ENCODE peak calls at places on chromosomes 13 and 19, in five cellular contexts. One of them, this sample, is unnamed.
A peak's percentile ranks its signal among the peaks of the same experiment; 100 is the strongest.

GRCh38 chr19:3480383-3481091 is at the start of gene SMIM24:
- DNase-seq in NCI-H82: no peak
- DNase-seq in AG10803: no peak
- DNase-seq in T-helper 1 cell: no peak
- DNase-seq in psoas muscle: no peak
- DNase-seq in this sample: no peak

GRCh38 chr13:95100525-95101121 is 200.6 kb downstream of the ABCC4 start:
- DNase-seq in NCI-H82: no peak
- DNase-seq in AG10803: peak; percentile 28
- DNase-seq in T-helper 1 cell: no peak
- DNase-seq in psoas muscle: no peak
- DNase-seq in this sample: no peak

GRCh38 chr13:52846567-52847321 is 1.7 kb downstream of the PCDH8 start:
- DNase-seq in NCI-H82: peak; percentile 50
- DNase-seq in AG10803: peak; percentile 9
- DNase-seq in T-helper 1 cell: no peak
- DNase-seq in psoas muscle: peak; percentile 78
- DNase-seq in this sample: no peak

GRCh38 chr13:53100394-53101063 is 71.9 kb downstream of the OLFM4 start:
- DNase-seq in NCI-H82: no peak
- DNase-seq in AG10803: no peak
- DNase-seq in T-helper 1 cell: no peak
- DNase-seq in psoas muscle: no peak
- DNase-seq in this sample: no peak

GRCh38 chr13:26025771-26026170 is 26.0 kb downstream of the SHISA2 start:
- DNase-seq in NCI-H82: no peak
- DNase-seq in AG10803: no peak
- DNase-seq in T-helper 1 cell: no peak
- DNase-seq in psoas muscle: no peak
- DNase-seq in this sample: no peak

GRCh38 chr19:6214881-6215541 is 64.8 kb downstream of the MLLT1 start:
- DNase-seq in NCI-H82: no peak
- DNase-seq in AG10803: no peak
- DNase-seq in T-helper 1 cell: no peak
- DNase-seq in psoas muscle: peak; percentile 45
- DNase-seq in this sample: no peak

GRCh38 chr13:76380436-76381065 is 505.7 kb downstream of the KCTD12 start:
- DNase-seq in NCI-H82: no peak
- DNase-seq in AG10803: peak; percentile 23
- DNase-seq in T-helper 1 cell: no peak
- DNase-seq in psoas muscle: no peak
- DNase-seq in this sample: no peak

GRCh38 chr19:35714601-35715354 is 3.0 kb upstream of the KMT2B start:
- DNase-seq in NCI-H82: no peak
- DNase-seq in AG10803: no peak
- DNase-seq in T-helper 1 cell: no peak
- DNase-seq in psoas muscle: no peak
- DNase-seq in this sample: no peak

GRCh38 chr13:107854880-107855279 is 360.5 kb downstream of the LIG4 start:
- DNase-seq in NCI-H82: no peak
- DNase-seq in AG10803: no peak
- DNase-seq in T-helper 1 cell: no peak
- DNase-seq in psoas muscle: no peak
- DNase-seq in this sample: no peak

GRCh38 chr19:16608290-16608704 is 19.7 kb downstream of the MED26 start:
- DNase-seq in NCI-H82: no peak
- DNase-seq in AG10803: peak; percentile 94
- DNase-seq in T-helper 1 cell: no peak
- DNase-seq in psoas muscle: peak; percentile 10
- DNase-seq in this sample: no peak

GRCh38 chr13:67063036-67063435 is 167.1 kb downstream of the PCDH9 start:
- DNase-seq in NCI-H82: no peak
- DNase-seq in AG10803: no peak
- DNase-seq in T-helper 1 cell: no peak
- DNase-seq in psoas muscle: no peak
- DNase-seq in this sample: no peak

GRCh38 chr13:46797468-46798237 is 692 bp upstream of the ESD start:
- DNase-seq in NCI-H82: peak; percentile 68
- DNase-seq in AG10803: no peak
- DNase-seq in T-helper 1 cell: no peak
- DNase-seq in psoas muscle: no peak
- DNase-seq in this sample: no peak

GRCh38 chr19:41225238-41226052 is 6.4 kb downstream of the AXL start:
- DNase-seq in NCI-H82: no peak
- DNase-seq in AG10803: peak; percentile 100
- DNase-seq in T-helper 1 cell: no peak
- DNase-seq in psoas muscle: peak; percentile 80
- DNase-seq in this sample: peak; percentile 22

GRCh38 chr19:51799311-51799997 is 4.5 kb downstream of the FPR3 start:
- DNase-seq in NCI-H82: no peak
- DNase-seq in AG10803: peak; percentile 99
- DNase-seq in T-helper 1 cell: no peak
- DNase-seq in psoas muscle: peak; percentile 83
- DNase-seq in this sample: no peak

GRCh38 chr13:69324109-69324886 is 783.3 kb upstream of the ATXN8OS start:
- DNase-seq in NCI-H82: peak; percentile 84
- DNase-seq in AG10803: no peak
- DNase-seq in T-helper 1 cell: no peak
- DNase-seq in psoas muscle: no peak
- DNase-seq in this sample: no peak

GRCh38 chr13:109400192-109400591 is 386.2 kb downstream of the IRS2 start:
- DNase-seq in NCI-H82: no peak
- DNase-seq in AG10803: no peak
- DNase-seq in T-helper 1 cell: no peak
- DNase-seq in psoas muscle: no peak
- DNase-seq in this sample: no peak

GRCh38 chr13:112178769-112179168 is 111.8 kb downstream of the SOX1 start:
- DNase-seq in NCI-H82: no peak
- DNase-seq in AG10803: no peak
- DNase-seq in T-helper 1 cell: no peak
- DNase-seq in psoas muscle: no peak
- DNase-seq in this sample: no peak

GRCh38 chr13:20430296-20430695 is 95.4 kb downstream of the CRYL1 start:
- DNase-seq in NCI-H82: no peak
- DNase-seq in AG10803: no peak
- DNase-seq in T-helper 1 cell: no peak
- DNase-seq in psoas muscle: no peak
- DNase-seq in this sample: no peak

GRCh38 chr13:80755925-80756324 is 415.0 kb upstream of the SPRY2 start:
- DNase-seq in NCI-H82: peak; percentile 14
- DNase-seq in AG10803: no peak
- DNase-seq in T-helper 1 cell: no peak
- DNase-seq in psoas muscle: no peak
- DNase-seq in this sample: no peak

GRCh38 chr13:31012285-31013024 is 80.0 kb downstream of the TEX26 start:
- DNase-seq in NCI-H82: no peak
- DNase-seq in AG10803: peak; percentile 32
- DNase-seq in T-helper 1 cell: no peak
- DNase-seq in psoas muscle: no peak
- DNase-seq in this sample: no peak

GRCh38 chr13:99301913-99302636 is 5.1 kb downstream of the GPR183 start:
- DNase-seq in NCI-H82: no peak
- DNase-seq in AG10803: no peak
- DNase-seq in T-helper 1 cell: no peak
- DNase-seq in psoas muscle: no peak
- DNase-seq in this sample: no peak

GRCh38 chr13:76852991-76853390 is 33.2 kb downstream of the KCTD12 start:
- DNase-seq in NCI-H82: no peak
- DNase-seq in AG10803: peak; percentile 81
- DNase-seq in T-helper 1 cell: no peak
- DNase-seq in psoas muscle: no peak
- DNase-seq in this sample: no peak

GRCh38 chr13:68551701-68552522 is 1321.8 kb upstream of the PCDH9 start:
- DNase-seq in NCI-H82: no peak
- DNase-seq in AG10803: no peak
- DNase-seq in T-helper 1 cell: no peak
- DNase-seq in psoas muscle: no peak
- DNase-seq in this sample: no peak

GRCh38 chr13:84455143-84455905 is 573.0 kb upstream of the SLITRK1 start:
- DNase-seq in NCI-H82: peak; percentile 20
- DNase-seq in AG10803: no peak
- DNase-seq in T-helper 1 cell: no peak
- DNase-seq in psoas muscle: no peak
- DNase-seq in this sample: no peak

GRCh38 chr19:46209051-46209450 is 20.5 kb upstream of the IGFL1 start:
- DNase-seq in NCI-H82: no peak
- DNase-seq in AG10803: no peak
- DNase-seq in T-helper 1 cell: no peak
- DNase-seq in psoas muscle: no peak
- DNase-seq in this sample: no peak

GRCh38 chr19:10007811-10008211 is 2.5 kb downstream of the COL5A3 start:
- DNase-seq in NCI-H82: no peak
- DNase-seq in AG10803: peak; percentile 97
- DNase-seq in T-helper 1 cell: no peak
- DNase-seq in psoas muscle: peak; percentile 68
- DNase-seq in this sample: no peak

GRCh38 chr19:44808463-44809371 is at the start of gene BCAM:
- DNase-seq in NCI-H82: peak; percentile 57
- DNase-seq in AG10803: peak; percentile 41
- DNase-seq in T-helper 1 cell: no peak
- DNase-seq in psoas muscle: peak; percentile 86
- DNase-seq in this sample: no peak

GRCh38 chr13:24280722-24281121 is 28.7 kb upstream of the C1QTNF9 start:
- DNase-seq in NCI-H82: no peak
- DNase-seq in AG10803: no peak
- DNase-seq in T-helper 1 cell: no peak
- DNase-seq in psoas muscle: no peak
- DNase-seq in this sample: no peak

GRCh38 chr13:47433461-47434005 is 536.7 kb upstream of the HTR2A start:
- DNase-seq in NCI-H82: no peak
- DNase-seq in AG10803: no peak
- DNase-seq in T-helper 1 cell: no peak
- DNase-seq in psoas muscle: no peak
- DNase-seq in this sample: no peak

GRCh38 chr13:50915562-50915961 is 6.0 kb downstream of the RNASEH2B start:
- DNase-seq in NCI-H82: peak; percentile 26
- DNase-seq in AG10803: no peak
- DNase-seq in T-helper 1 cell: no peak
- DNase-seq in psoas muscle: no peak
- DNase-seq in this sample: no peak

GRCh38 chr13:81582381-81582780 is 1241.5 kb upstream of the SPRY2 start:
- DNase-seq in NCI-H82: peak; percentile 12
- DNase-seq in AG10803: no peak
- DNase-seq in T-helper 1 cell: no peak
- DNase-seq in psoas muscle: no peak
- DNase-seq in this sample: no peak

GRCh38 chr13:31913459-31913858 is 118.1 kb upstream of the FRY start:
- DNase-seq in NCI-H82: peak; percentile 54
- DNase-seq in AG10803: peak; percentile 76
- DNase-seq in T-helper 1 cell: no peak
- DNase-seq in psoas muscle: no peak
- DNase-seq in this sample: no peak

GRCh38 chr19:4067396-4068057 is 828 bp upstream of the ZBTB7A start:
- DNase-seq in NCI-H82: peak; percentile 59
- DNase-seq in AG10803: no peak
- DNase-seq in T-helper 1 cell: peak; percentile 50
- DNase-seq in psoas muscle: peak; percentile 56
- DNase-seq in this sample: peak; percentile 62

This sample was measured in CD8-positive, alpha-beta T cell.